ENCODE peak calls at places on chromosome 20, in nine cellular contexts. F is fibroblast of lung; W is endothelial cell; C is GM23338; R is IMR-90; V is cardiac fibroblast; J is omental fat pad; U is left ventricle myocardium inferior; A is CD8-positive, alpha-beta T cell. Z is an unnamed sample.

GRCh38 chr20:39661833-39662232 is 699.7 kb downstream of the DHX35 start:
- DNase-seq in F (peak), W (no peak), C (no peak), R (no peak), V (no peak), J (no peak), U (no peak), A (no peak), Z (peak)

GRCh38 chr20:53576195-53576580 is 17.5 kb downstream of the ZNF217 start:
- DNase-seq in F (no peak), W (no peak), C (no peak), R (no peak), V (no peak), J (no peak), U (no peak), A (no peak), Z (no peak)

GRCh38 chr20:33893314-33893713 is 82.2 kb downstream of the CHMP4B start:
- DNase-seq in F (peak), W (no peak), C (no peak), R (peak), V (peak), J (no peak), U (no peak), A (no peak), Z (peak)

GRCh38 chr20:50039706-50040431 is 57.1 kb downstream of the SNAI1 start:
- DNase-seq in F (peak), W (no peak), C (no peak), R (no peak), V (no peak), J (no peak), U (no peak), A (no peak), Z (no peak)

GRCh38 chr20:31711416-31712111 is 11.1 kb downstream of the BCL2L1 start:
- DNase-seq in F (no peak), W (no peak), C (no peak), R (no peak), V (no peak), J (no peak), U (no peak), A (no peak), Z (no peak)

GRCh38 chr20:34874094-34874654 is 1.5 kb upstream of the GGT7 start:
- DNase-seq in F (peak), W (peak), C (peak), R (peak), V (peak), J (peak), U (peak), A (peak), Z (peak)

GRCh38 chr20:17858450-17859001 is 110.1 kb downstream of the SNX5 start:
- DNase-seq in F (no peak), W (no peak), C (no peak), R (no peak), V (no peak), J (no peak), U (no peak), A (no peak), Z (no peak)

GRCh38 chr20:19918965-19919329 is 98.2 kb upstream of the NAA20 start:
- DNase-seq in F (no peak), W (no peak), C (no peak), R (no peak), V (no peak), J (no peak), U (no peak), A (no peak), Z (no peak)

DNA sequence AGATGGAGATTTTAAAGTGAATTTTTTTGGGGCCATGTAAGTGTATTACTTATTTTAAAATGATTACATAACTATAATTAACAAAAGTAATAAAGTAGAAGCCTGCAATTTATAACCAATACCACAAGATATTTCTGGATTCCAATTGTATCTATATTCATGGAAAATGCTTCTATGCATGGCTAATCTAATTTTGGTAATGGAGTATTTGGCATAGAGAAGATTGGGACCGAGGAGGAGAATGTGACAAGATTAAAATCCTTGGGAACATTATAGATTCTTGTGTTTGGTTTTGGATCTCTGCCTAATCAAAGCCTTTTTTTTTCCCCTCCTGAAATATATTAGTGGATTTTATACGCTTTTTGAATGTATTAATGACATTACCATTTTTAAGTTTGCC is 12.9 kb upstream of the TMX4 start:
- DNase-seq in F (no peak), W (no peak), C (no peak), R (no peak), V (no peak), J (no peak), U (no peak), A (no peak), Z (no peak)
- TF ChIP-seq CTCF in F (no peak), W (no peak), C (no peak), R (no peak), V (no peak), J (no peak), U (no peak), A (no peak), Z (no peak)

DNA sequence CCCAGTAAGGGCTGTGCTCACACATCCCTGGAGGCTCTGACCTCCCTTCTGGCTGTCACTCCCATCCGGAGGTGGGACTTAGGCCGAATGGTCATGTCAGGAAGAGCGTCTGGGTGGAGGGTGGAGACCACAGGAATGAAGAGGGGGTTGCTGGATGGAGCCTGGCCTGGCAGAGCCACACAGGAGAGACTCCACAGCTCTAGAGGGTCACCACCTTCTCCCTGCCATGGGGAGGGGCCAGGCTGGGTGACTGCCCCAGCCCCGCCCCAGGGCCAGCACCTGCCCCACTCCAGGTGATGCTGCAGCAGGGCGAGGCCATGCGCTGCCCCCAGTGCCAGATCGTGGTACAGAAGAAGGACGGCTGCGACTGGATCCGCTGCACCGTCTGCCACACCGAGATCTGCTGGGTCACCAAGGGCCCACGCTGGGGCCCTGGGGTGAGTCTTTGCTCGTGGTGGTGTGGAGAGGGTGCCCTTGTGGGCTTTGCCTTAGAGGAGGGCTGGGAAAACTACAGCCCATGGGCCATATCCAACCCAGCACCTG is 20.6 kb downstream of the RBCK1 start:
- DNase-seq in F (no peak), W (no peak), C (peak), R (no peak), V (no peak), J (no peak), U (no peak), A (no peak), Z (no peak)
- TF ChIP-seq CTCF in F (no peak), W (no peak), C (peak), R (no peak), V (no peak), J (no peak), U (no peak), A (no peak), Z (no peak)

DNA sequence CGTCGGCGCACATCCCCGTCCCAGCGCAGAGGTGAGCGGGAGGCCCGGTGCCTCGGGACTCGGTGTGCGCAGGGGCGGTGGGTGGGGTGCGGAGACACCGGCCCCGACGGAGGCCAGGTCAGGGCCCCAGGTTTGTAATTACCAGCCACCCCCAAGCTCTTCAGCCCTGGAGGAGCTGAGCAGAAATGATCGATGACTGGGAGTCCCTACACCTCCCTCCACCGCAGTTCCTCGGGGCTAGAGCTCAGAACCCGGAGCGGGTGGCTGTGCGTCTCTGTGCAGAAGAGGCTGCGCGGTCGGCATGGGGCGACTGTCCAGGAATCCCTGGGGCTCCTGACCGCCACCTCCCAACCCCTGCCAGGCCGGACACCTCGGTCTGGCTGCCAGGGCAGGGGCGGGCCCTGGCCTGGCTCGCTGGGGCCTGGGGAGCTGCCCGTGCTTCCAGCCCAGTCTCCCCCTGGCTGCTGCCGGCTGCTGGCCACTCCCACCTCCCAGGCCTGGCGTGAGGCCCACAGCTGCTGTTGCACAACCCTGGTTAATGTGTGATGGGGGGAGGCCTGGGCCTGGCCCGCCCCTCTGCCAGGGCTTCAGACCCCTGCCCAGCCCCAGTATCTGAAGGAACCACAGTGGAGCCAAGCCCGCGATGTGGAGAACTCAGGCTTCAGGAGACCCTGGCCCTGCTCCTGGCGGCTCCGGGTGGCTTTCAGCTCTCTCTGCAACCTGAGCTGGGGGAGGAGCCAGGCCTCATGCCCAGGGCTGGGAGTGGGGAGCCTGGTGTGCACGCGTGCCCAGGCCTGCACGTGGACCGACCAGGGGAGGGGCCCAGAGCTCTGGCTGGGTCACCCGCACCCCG is 1.2 kb downstream of the SLC2A4RG start:
- DNase-seq in F (peak), W (peak), C (peak), R (peak), V (peak), J (peak), U (peak), A (no peak), Z (peak)
- TF ChIP-seq CTCF in F (no peak), W (no peak), C (no peak), R (peak), V (no peak), J (no peak), U (peak), A (no peak), Z (peak)

DNA sequence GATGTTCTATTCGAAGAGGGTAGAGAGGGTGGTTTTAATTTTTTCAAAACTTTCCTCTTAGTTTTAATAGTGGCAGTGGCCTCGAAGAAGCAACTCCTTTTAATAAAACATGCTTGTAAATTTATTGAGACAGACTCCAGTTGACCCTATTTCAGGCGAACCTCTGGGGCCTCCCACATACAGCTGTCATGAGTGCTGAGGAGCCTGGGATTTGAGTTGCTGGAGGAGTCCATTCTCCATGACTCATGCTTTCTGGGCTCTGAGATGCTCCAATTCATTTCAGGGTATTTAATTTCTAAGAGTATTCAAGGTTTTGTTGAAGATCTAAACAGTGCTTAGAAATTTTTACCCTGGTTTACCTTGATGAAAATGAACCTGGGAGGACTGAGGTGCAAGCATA is 580.4 kb downstream of the CBLN4 start:
- DNase-seq in F (no peak), W (no peak), C (no peak), R (no peak), V (no peak), J (no peak), U (no peak), A (no peak), Z (no peak)
- TF ChIP-seq CTCF in F (no peak), W (no peak), C (no peak), R (no peak), V (no peak), J (no peak), U (no peak), A (no peak), Z (no peak)

DNA sequence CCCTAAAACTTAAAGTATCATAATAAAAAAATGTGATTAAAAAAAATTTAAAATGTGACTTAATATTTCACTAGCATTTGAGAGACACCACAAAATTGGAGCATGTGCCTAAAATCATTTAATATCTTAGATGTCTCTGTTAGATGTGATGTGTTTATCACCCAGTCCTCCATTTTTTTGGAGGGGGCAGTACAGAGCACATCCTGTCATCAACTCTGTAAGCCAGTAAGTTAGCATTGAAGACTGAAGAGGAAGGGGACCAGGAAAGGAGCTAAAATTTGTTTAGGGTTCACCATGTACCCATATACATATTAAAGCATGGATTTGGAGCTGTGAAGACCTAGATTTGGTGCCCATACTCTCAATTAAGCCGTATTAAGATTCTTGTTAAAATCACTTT is 30.7 kb upstream of the ADIG start:
- DNase-seq in F (no peak), W (no peak), C (peak), R (no peak), V (no peak), J (no peak), U (no peak), A (no peak), Z (no peak)
- TF ChIP-seq CTCF in F (peak), W (peak), C (peak), R (no peak), V (peak), J (no peak), U (no peak), A (no peak), Z (no peak)

GRCh38 chr20:56630086-56630493 is 984 bp downstream of the TFAP2C start:
- DNase-seq in F (peak), W (peak), C (peak), R (no peak), V (peak), J (no peak), U (no peak), A (no peak), Z (peak)
- TF ChIP-seq CTCF in F (peak), W (peak), C (peak), R (peak), V (no peak), J (no peak), U (peak), A (no peak), Z (peak)